ENCODE peak calls at places on chromosomes 6 and 20, in five cellular contexts. H is HTR-8/SVneo; K is activated CD4-positive, CD25-positive, alpha-beta regulatory T cell; C is activated T-helper 1 cell treated with anti-CD3 and anti-CD28 coated beads, Interleukin-12 subunit alpha, Interleukin-12 subunit beta, Interleukin-2, Interleukin-4 antibody, amounts not matched to agents 30 ng/mL and 10 ng/mL and 1 ng/mL, durations not matched to agents 14 hours and 24 hours and 36 hours; N is activated B cell treated with CpG ODN at 0.5 μM for 24 hours. L is an unnamed sample.

GRCh38 chr20:21436186-21436585 is 38.9 kb upstream of the NKX2-4 start:
- DNase-seq in H (peak), K (no peak), C (no peak), N (no peak), L (peak)

GRCh38 chr20:49676581-49677291 is 36.9 kb downstream of the B4GALT5 start:
- DNase-seq in H (peak), K (no peak), C (peak), N (no peak), L (peak)

GRCh38 chr6:3885262-3886036 is 36.3 kb downstream of the FAM50B start:
- DNase-seq in H (peak), K (no peak), C (no peak), N (no peak), L (no peak)

GRCh38 chr6:170008386-170008785 is 257.0 kb downstream of the ERMARD start:
- DNase-seq in H (no peak), K (no peak), C (no peak), N (no peak), L (no peak)

GRCh38 chr6:20657274-20657800 is 123.1 kb downstream of the CDKAL1 start:
- DNase-seq in H (no peak), K (no peak), C (no peak), N (no peak), L (no peak)

GRCh38 chr20:44388466-44389023 is 33.0 kb downstream of the HNF4A start:
- DNase-seq in H (peak), K (peak), C (peak), N (peak), L (peak)

GRCh38 chr20:56181593-56181992 is 66.9 kb upstream of the MC3R start:
- DNase-seq in H (no peak), K (no peak), C (no peak), N (no peak), L (no peak)

GRCh38 chr6:125193208-125193607 is 39.6 kb downstream of the TPD52L1 start:
- DNase-seq in H (no peak), K (no peak), C (no peak), N (no peak), L (no peak)

GRCh38 chr6:157650261-157650640 is 172.8 kb upstream of the SNX9 start:
- DNase-seq in H (no peak), K (no peak), C (no peak), N (no peak), L (no peak)

L was measured in hepatic stellate cell.